ENCODE peak calls at places on chromosomes 13 and 19, in seven cellular contexts. V is dorsolateral prefrontal cortex; S is sigmoid colon; N is mucosa of descending colon; T is IMR-90; G is CD8-positive, alpha-beta T cell; R is GM20000. D is an unnamed sample.

GRCh38 chr19:13917888-13918406 is 11.9 kb downstream of the CC2D1A start:
- DNase-seq in V (no peak), S (no peak), N (no peak), T (no peak), G (no peak), R (no peak), D (no peak)

GRCh38 chr19:14407889-14408640 is 11.1 kb downstream of the DDX39A start:
- DNase-seq in V (no peak), S (no peak), N (peak; percentile 90), T (no peak), G (no peak), R (no peak), D (no peak)

GRCh38 chr13:99979453-99980200 is 2.0 kb upstream of the ZIC2 start:
- DNase-seq in V (no peak), S (no peak), N (no peak), T (no peak), G (no peak), R (no peak), D (no peak)

GRCh38 chr13:47726394-47726793 is 274.7 kb downstream of the SUCLA2 start:
- DNase-seq in V (no peak), S (no peak), N (no peak), T (no peak), G (no peak), R (no peak), D (no peak)

GRCh38 chr13:106063591-106064308 is 471.7 kb downstream of the EFNB2 start:
- DNase-seq in V (no peak), S (no peak), N (no peak), T (peak; percentile 83), G (no peak), R (no peak), D (no peak)

GRCh38 chr13:36352350-36352749 is 6.2 kb upstream of the SPART start:
- DNase-seq in V (no peak), S (no peak), N (no peak), T (peak; percentile 33), G (no peak), R (no peak), D (no peak)

GRCh38 chr19:20278342-20278741 is 111.3 kb downstream of the ZNF486 start:
- DNase-seq in V (no peak), S (no peak), N (no peak), T (no peak), G (no peak), R (peak; percentile 16), D (peak; percentile 2)

GRCh38 chr19:13053761-13054604 is 48.7 kb downstream of the LYL1 start:
- DNase-seq in V (no peak), S (peak; percentile 95), N (peak; percentile 86), T (peak; percentile 96), G (no peak), R (no peak), D (peak; percentile 62)

GRCh38 chr13:83153833-83154232 is 728.4 kb downstream of the SLITRK1 start:
- DNase-seq in V (no peak), S (no peak), N (no peak), T (no peak), G (no peak), R (no peak), D (no peak)

GRCh38 chr19:18831524-18832330 is at the start of gene UPF1:
- DNase-seq in V (peak; percentile 90), S (peak; percentile 95), N (peak; percentile 98), T (peak; percentile 88), G (peak; percentile 98), R (peak; percentile 97), D (peak; percentile 93)

GRCh38 chr13:19153782-19154450 is 27.7 kb downstream of the TUBA3C start:
- DNase-seq in V (no peak), S (peak; percentile 48), N (no peak), T (no peak), G (no peak), R (no peak), D (no peak)

GRCh38 chr19:32201211-32201610 is 144.2 kb upstream of the ZNF507 start:
- DNase-seq in V (no peak), S (no peak), N (no peak), T (no peak), G (no peak), R (no peak), D (no peak)

GRCh38 chr13:59750860-59751259 is 412.9 kb downstream of the DIAPH3 start:
- DNase-seq in V (peak; percentile 77), S (no peak), N (no peak), T (peak; percentile 57), G (no peak), R (no peak), D (peak; percentile 52)

GRCh38 chr13:112579310-112579843 is 8.6 kb downstream of the TUBGCP3 start:
- DNase-seq in V (no peak), S (no peak), N (no peak), T (no peak), G (no peak), R (no peak), D (no peak)

GRCh38 chr13:32904271-32904670 is 112.0 kb upstream of the KL start:
- DNase-seq in V (no peak), S (no peak), N (no peak), T (no peak), G (no peak), R (no peak), D (no peak)

DNA sequence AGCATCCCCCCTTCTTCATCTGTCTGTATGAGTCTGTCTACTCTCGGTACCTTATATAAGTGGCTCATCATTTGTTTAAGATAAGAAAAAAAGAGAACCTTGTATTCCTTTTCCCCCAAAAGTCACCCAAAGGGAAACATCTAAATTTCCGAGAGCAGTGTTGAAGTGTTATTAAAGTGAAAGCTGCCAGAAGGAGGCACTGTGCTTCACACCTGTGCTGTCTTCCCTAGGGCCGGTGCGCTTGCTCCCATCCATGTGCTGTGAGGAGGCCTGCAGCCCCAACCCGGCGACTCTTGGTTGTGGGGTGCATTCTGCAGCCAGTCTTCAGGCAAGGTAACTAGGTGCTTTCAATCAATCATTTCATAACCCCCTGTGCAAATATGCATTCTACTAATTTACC is 97.5 kb downstream of the TNFRSF19 start:
- DNase-seq in V (no peak), S (no peak), N (no peak), T (no peak), G (no peak), R (no peak), D (no peak)
- TF ChIP-seq CTCF in V (no peak), S (no peak), N (no peak), T (no peak), G (no peak), R (no peak), D (no peak)

GRCh38 chr13:49099513-49099877 is 120.6 kb upstream of the MLNR start:
- DNase-seq in V (no peak), S (no peak), N (no peak), T (no peak), G (no peak), R (no peak), D (no peak)

GRCh38 chr13:49098198-49098597 is 121.9 kb upstream of the MLNR start:
- DNase-seq in V (no peak), S (no peak), N (no peak), T (peak; percentile 99), G (no peak), R (no peak), D (no peak)

GRCh38 chr13:49098771-49099512 is 121.2 kb upstream of the MLNR start:
- DNase-seq in V (no peak), S (no peak), N (no peak), T (no peak), G (no peak), R (no peak), D (no peak)

GRCh38 chr13:49097374-49097773 is 121.7 kb downstream of the FNDC3A start:
- DNase-seq in V (no peak), S (no peak), N (no peak), T (peak; percentile 85), G (no peak), R (no peak), D (no peak)

GRCh38 chr13:49100637-49101570 is 119.2 kb upstream of the MLNR start:
- DNase-seq in V (no peak), S (no peak), N (no peak), T (no peak), G (no peak), R (no peak), D (no peak)
- TF ChIP-seq CTCF in V (no peak), S (no peak), N (no peak), T (no peak), G (no peak), R (no peak), D (no peak)

DNA sequence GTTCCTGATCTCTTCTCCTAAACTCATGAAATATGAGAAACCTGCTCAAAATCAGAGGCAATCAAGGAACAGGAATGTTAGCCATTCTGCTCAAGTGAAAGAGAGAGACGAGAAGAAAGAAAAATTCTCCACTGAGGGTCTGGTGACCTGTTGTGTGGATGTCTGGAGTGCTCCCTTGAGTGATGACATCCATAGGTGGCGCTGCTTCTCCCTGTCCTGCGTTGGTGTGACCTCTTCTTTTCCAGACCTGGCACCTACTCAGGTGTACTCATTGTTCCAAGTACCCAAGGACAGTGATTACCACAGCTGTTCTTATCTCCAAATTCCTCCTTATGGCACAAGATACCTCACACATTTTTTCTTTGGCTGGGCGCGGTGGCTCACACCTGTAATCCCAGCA is 4.0 kb downstream of the ZNF223 start:
- DNase-seq in V (no peak), S (no peak), N (no peak), T (no peak), G (no peak), R (no peak), D (no peak)
- TF ChIP-seq CTCF in V (no peak), S (no peak), N (no peak), T (no peak), G (no peak), R (no peak), D (no peak)

DNA sequence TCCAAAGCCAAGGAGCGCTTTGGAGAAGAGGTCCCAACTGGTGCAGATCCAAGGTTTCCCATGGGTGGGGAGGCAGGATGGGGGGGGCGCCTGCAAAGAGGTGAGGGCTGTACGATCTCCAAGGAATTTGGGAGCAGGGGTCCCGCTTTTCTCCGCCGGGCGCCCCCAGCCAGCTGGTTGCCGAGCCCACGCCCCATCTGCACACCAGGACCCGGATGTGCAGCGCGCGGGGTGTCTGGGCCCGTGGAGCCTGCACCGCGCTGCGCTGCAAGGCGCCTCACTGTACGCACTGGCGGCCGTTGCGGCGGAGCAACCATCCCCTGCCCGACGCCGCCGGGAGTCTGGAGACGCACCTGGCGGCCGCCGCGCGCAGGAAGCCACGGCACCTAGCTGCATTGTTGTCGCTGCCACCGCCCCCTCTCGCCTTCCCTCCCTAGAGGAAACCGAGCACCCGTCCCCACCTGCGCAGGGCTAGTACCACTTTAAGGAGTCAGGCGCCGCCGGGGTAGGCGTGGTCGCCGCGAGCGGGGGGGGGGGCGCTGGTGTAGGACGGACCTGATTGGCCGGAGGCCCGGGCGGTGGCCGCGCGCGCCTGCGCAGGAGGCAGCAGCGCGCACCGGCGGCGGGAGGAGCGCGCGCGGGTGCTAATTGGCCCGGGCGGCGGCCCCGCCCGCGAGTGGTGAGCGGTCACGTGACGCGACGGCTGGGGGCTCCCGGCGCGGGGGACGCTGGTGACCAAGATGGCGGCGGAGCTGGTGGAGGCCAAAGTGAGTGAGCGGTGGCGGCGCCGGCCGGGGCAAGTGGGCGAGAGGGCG is at the start of gene PIAS4:
- DNase-seq in V (peak; percentile 93), S (peak; percentile 97), N (peak; percentile 97), T (peak; percentile 90), G (peak; percentile 96), R (peak; percentile 100), D (peak; percentile 87)
- TF ChIP-seq CTCF in V (no peak), S (no peak), N (no peak), T (peak; percentile 5), G (no peak), R (no peak), D (peak; percentile 34)

D was measured in neural crest cell.